ENCODE peak calls at places on chromosomes 5 and 9, in five cellular contexts. G, E, W, V and B are unnamed samples.

GRCh38 chr5:147688965-147689364 is 93.6 kb downstream of the JAKMIP2 start:
- DNase-seq in E (no peak), V (no peak), G (no peak), W (peak), B (no peak)

GRCh38 chr9:36632892-36633291 is 60.2 kb downstream of the MELK start:
- DNase-seq in W (no peak), V (no peak), E (no peak), G (peak), B (no peak)

GRCh38 chr5:1375871-1376850 is 31.3 kb upstream of the CLPTM1L start:
- DNase-seq in G (no peak), V (no peak), E (no peak), W (no peak), B (peak)

GRCh38 chr9:19130436-19130835 is 3.1 kb upstream of the PLIN2 start:
- DNase-seq in W (no peak), G (no peak), E (no peak), V (no peak), B (no peak)

GRCh38 chr9:16309350-16310271 is 560.9 kb downstream of the BNC2 start:
- DNase-seq in W (no peak), G (no peak), E (no peak), V (no peak), B (no peak)

GRCh38 chr5:5419291-5420210 is 2.9 kb upstream of the ICE1 start:
- DNase-seq in G (no peak), E (no peak), V (no peak), W (peak), B (no peak)

GRCh38 chr5:91225848-91226686 is 157.1 kb downstream of the ARRDC3 start:
- DNase-seq in V (peak), E (peak), G (peak), W (no peak), B (no peak)

GRCh38 chr5:116751684-116752083 is 177.1 kb upstream of the SEMA6A start:
- DNase-seq in W (no peak), G (no peak), V (no peak), E (no peak), B (no peak)

GRCh38 chr9:97923529-97924108 is 1.3 kb upstream of the TRMO start:
- DNase-seq in V (peak), G (peak), E (peak), W (peak), B (peak)

GRCh38 chr5:10760033-10760975 is 730 bp downstream of the DAP start:
- DNase-seq in E (no peak), V (no peak), G (no peak), W (peak), B (no peak)

GRCh38 chr5:61641748-61642565 is 309.9 kb downstream of the ZSWIM6 start:
- DNase-seq in W (no peak), V (no peak), G (no peak), E (no peak), B (no peak)

GRCh38 chr9:115043632-115044031 is 74.3 kb downstream of the TNC start:
- DNase-seq in E (no peak), G (no peak), V (no peak), W (no peak), B (no peak)

GRCh38 chr9:130794923-130795495 is 40.0 kb upstream of the ABL1 start:
- DNase-seq in V (no peak), G (no peak), E (no peak), W (no peak), B (no peak)

GRCh38 chr9:34566972-34567371 is 22.6 kb downstream of the CNTFR start:
- DNase-seq in E (no peak), G (no peak), W (no peak), V (no peak), B (no peak)

GRCh38 chr5:133236976-133237375 is 185.2 kb downstream of the HSPA4 start:
- DNase-seq in V (no peak), G (no peak), W (no peak), E (no peak), B (peak)

GRCh38 chr5:172187118-172188032 is 649 bp downstream of the STK10 start:
- DNase-seq in W (peak), E (peak), V (peak), G (no peak), B (peak)

GRCh38 chr5:71651554-71651953 is 64.4 kb downstream of the MCCC2 start:
- DNase-seq in E (peak), W (no peak), G (no peak), V (no peak), B (no peak)

GRCh38 chr5:34842554-34842953 is 3.6 kb downstream of the TTC23L start:
- DNase-seq in G (no peak), V (no peak), W (no peak), E (no peak), B (no peak)

GRCh38 chr5:54663876-54664275 is 146.3 kb downstream of the SNX18 start:
- DNase-seq in G (no peak), V (no peak), W (peak), E (no peak), B (no peak)

GRCh38 chr9:80049096-80049495 is 477.3 kb downstream of the TLE4 start:
- DNase-seq in E (no peak), V (no peak), G (no peak), W (no peak), B (no peak)

GRCh38 chr5:16552666-16553343 is 64.0 kb downstream of the RETREG1 start:
- DNase-seq in G (peak), E (peak), V (peak), W (peak), B (no peak)

GRCh38 chr5:90144625-90145327 is 264.8 kb downstream of the CETN3 start:
- DNase-seq in V (no peak), W (no peak), G (no peak), E (no peak), B (no peak)

GRCh38 chr5:95730730-95731570 is at the start of gene RHOBTB3:
- DNase-seq in V (peak), E (peak), G (peak), W (peak), B (peak)

GRCh38 chr5:118042076-118042475 is 946.3 kb downstream of the DTWD2 start:
- DNase-seq in G (no peak), W (no peak), V (no peak), E (no peak), B (no peak)

GRCh38 chr5:68381909-68382308 is 166.4 kb downstream of the PIK3R1 start:
- DNase-seq in G (no peak), W (no peak), E (no peak), V (no peak), B (no peak)

GRCh38 chr5:10595678-10596309 is 31.9 kb downstream of the ANKRD33B start:
- DNase-seq in G (no peak), W (peak), V (peak), E (peak), B (no peak)

GRCh38 chr5:131209506-131210191 is 38.9 kb downstream of the LYRM7 start:
- DNase-seq in W (no peak), G (peak), V (peak), E (peak), B (no peak)